ENCODE peak calls at places on chromosome 1, in four cellular contexts. L is CD4-positive, CD25-positive, alpha-beta regulatory T cell; T is ovary; H is neural progenitor cell. G is an unnamed sample. For H3K9me3, the result is how much of the 10 kb centered on the place peaks cover.

GRCh38 chr1:166164995-166165660 is 1.7 kb downstream of the FAM78B start:
- DNase-seq in L (no peak), T (peak), H (peak), G (peak)

GRCh38 chr1:199641531-199641930 is 386.0 kb upstream of the NR5A2 start:
- DNase-seq in L (no peak), T (no peak), H (no peak), G (no peak)

GRCh38 chr1:29827801-29828525 is 591.6 kb downstream of the PTPRU start:
- DNase-seq in L (no peak), T (no peak), H (no peak), G (no peak)

GRCh38 chr1:154759196-154759595 is 110.9 kb downstream of the KCNN3 start:
- DNase-seq in L (no peak), T (no peak), H (no peak), G (peak)

GRCh38 chr1:44212355-44213221 is 683 bp upstream of the DMAP1 start:
- DNase-seq in L (no peak), T (no peak), H (no peak), G (no peak)

GRCh38 chr1:28538286-28538685 is 14.6 kb upstream of the TRNAU1AP start:
- DNase-seq in L (no peak), T (no peak), H (no peak), G (no peak)

GRCh38 chr1:202861420-202862121 is 27.4 kb downstream of the RABIF start:
- DNase-seq in L (peak), T (peak), H (peak), G (peak)

GRCh38 chr1:115988953-115989352 is 12.6 kb downstream of the SLC22A15 start:
- DNase-seq in L (no peak), T (no peak), H (no peak), G (no peak)

GRCh38 chr1:20366766-20367602 is 76.3 kb downstream of the VWA5B1 start:
- DNase-seq in L (no peak), T (no peak), H (peak), G (no peak)

GRCh38 chr1:183148599-183148998 is 37.5 kb upstream of the LAMC2 start:
- DNase-seq in L (no peak), T (no peak), H (no peak), G (no peak)

GRCh38 chr1:77511440-77511840 is 171.0 kb downstream of the ZZZ3 start:
- DNase-seq in L (no peak), T (no peak), H (no peak), G (no peak)

GRCh38 chr1:93758842-93759515 is 77.3 kb upstream of the BCAR3 start:
- DNase-seq in L (no peak), T (no peak), H (no peak), G (no peak)

GRCh38 chr1:39205102-39205780 is 746 bp downstream of the MACF1 start:
- DNase-seq in L (no peak), T (peak), H (no peak), G (peak)

GRCh38 chr1:89812992-89813391 is 7.8 kb upstream of the LRRC8D start:
- DNase-seq in L (no peak), T (no peak), H (no peak), G (no peak)

GRCh38 chr1:248755505-248755904 is at the start of gene LYPD8:
- DNase-seq in L (no peak), T (no peak), H (no peak), G (no peak)

GRCh38 chr1:248752981-248753525 is 2.5 kb downstream of the LYPD8 start:
- DNase-seq in L (no peak), T (no peak), H (no peak), G (no peak)

GRCh38 chr1:248751635-248752034 is 3.9 kb downstream of the LYPD8 start:
- DNase-seq in L (no peak), T (no peak), H (no peak), G (no peak)

GRCh38 chr1:248752119-248752931 is 3.2 kb downstream of the LYPD8 start:
- DNase-seq in L (no peak), T (no peak), H (peak), G (no peak)

GRCh38 chr1:248753715-248754280 is 1.8 kb downstream of the LYPD8 start:
- DNase-seq in L (no peak), T (no peak), H (no peak), G (no peak)
- H3K9me3 ChIP-seq in L (under half), T (under half), H (under half), G (under half)

DNA sequence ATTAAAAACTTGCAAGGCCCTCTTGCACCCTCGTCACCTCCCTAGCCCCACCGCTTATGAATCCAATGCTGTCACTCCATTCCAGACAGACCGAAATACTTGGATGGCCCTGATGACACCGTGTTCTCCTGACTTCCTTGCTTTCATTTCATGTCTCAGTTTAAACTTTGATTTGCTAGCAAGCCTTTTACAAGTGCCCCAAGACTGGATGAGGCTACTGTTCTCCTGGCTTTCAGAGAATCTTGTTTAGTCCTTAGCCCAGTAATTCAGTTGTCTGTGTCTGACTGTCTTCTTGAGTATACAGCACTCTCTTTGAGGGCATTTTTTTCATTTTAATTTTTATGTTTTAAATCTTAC is 824 bp upstream of the IFI44L start:
- DNase-seq in L (no peak), T (no peak), H (no peak), G (no peak)
- H3K4me3 ChIP-seq in L (peak), T (peak), H (no peak), G (no peak)

GRCh38 chr1:18668051-18668450 is 37.4 kb downstream of the PAX7 start:
- DNase-seq in L (no peak), T (no peak), H (no peak), G (no peak)
- H3K27ac ChIP-seq in L (no peak), T (no peak), H (no peak), G (no peak)

GRCh38 chr1:230322421-230322756 is 103.7 kb downstream of the PGBD5 start:
- DNase-seq in L (no peak), T (no peak), H (no peak), G (no peak)
- H3K9me3 ChIP-seq in L (under half), T (under half), H (under half), G (under half)

GRCh38 chr1:10415211-10415930 is 14.9 kb upstream of the CENPS start:
- DNase-seq in L (no peak), T (no peak), H (no peak), G (peak)
- H3K4me3 ChIP-seq in L (no peak), T (no peak), H (no peak), G (no peak)

GRCh38 chr1:8274396-8274795 is 43.5 kb upstream of the SLC45A1 start:
- DNase-seq in L (no peak), T (no peak), H (no peak), G (no peak)
- H3K27ac ChIP-seq in L (no peak), T (no peak), H (no peak), G (no peak)

G was measured in aorta.